ENCODE peak calls at places on chromosomes 7 and 10, in seven cellular contexts. X is HepG2, T is SK-N-SH, W is K562, K is GM12878, U is GM12892, C is H1. B is an unnamed sample.

GRCh38 chr10:89242340-89242680 is 9.3 kb downstream of the LIPA start:
- DNase-seq in X (peak; percentile 57), T (no peak), W (no peak), K (no peak), U (no peak), C (no peak), B (no peak)

GRCh38 chr7:125112741-125113309 is 183.2 kb upstream of the POT1 start:
- DNase-seq in X (no peak), T (no peak), W (no peak), K (no peak), U (no peak), C (no peak), B (no peak)

GRCh38 chr10:133481086-133481643 is 27.4 kb downstream of the SCART1 start:
- DNase-seq in X (no peak), T (peak; percentile 3), W (peak; percentile 5), K (no peak), U (no peak), C (no peak), B (no peak)

GRCh38 chr10:89837173-89838001 is 136.0 kb downstream of the KIF20B start:
- DNase-seq in X (no peak), T (peak; percentile 45), W (no peak), K (no peak), U (peak; percentile 16), C (no peak), B (peak; percentile 38)

GRCh38 chr7:128427289-128427891 is 17.6 kb upstream of the IMPDH1 start:
- DNase-seq in X (peak; percentile 55), T (peak; percentile 65), W (peak; percentile 55), K (no peak), U (no peak), C (no peak), B (no peak)

GRCh38 chr10:77949167-77949566 is 22.6 kb upstream of the DLG5 start:
- DNase-seq in X (no peak), T (no peak), W (no peak), K (no peak), U (no peak), C (peak; percentile 82), B (no peak)

GRCh38 chr10:94349327-94349726 is 13.4 kb downstream of the NOC3L start:
- DNase-seq in X (no peak), T (no peak), W (no peak), K (no peak), U (no peak), C (no peak), B (no peak)

GRCh38 chr10:93468532-93469213 is 13.5 kb downstream of the MYOF start:
- DNase-seq in X (peak; percentile 25), T (no peak), W (no peak), K (no peak), U (no peak), C (no peak), B (no peak)

GRCh38 chr10:3775671-3776551 is 9.1 kb downstream of the KLF6 start:
- DNase-seq in X (no peak), T (no peak), W (no peak), K (no peak), U (no peak), C (no peak), B (no peak)

GRCh38 chr10:22652988-22653431 is 61.4 kb downstream of the PIP4K2A start:
- DNase-seq in X (no peak), T (no peak), W (no peak), K (no peak), U (no peak), C (no peak), B (no peak)

GRCh38 chr10:44008917-44009620 is 360.4 kb upstream of the ZNF32 start:
- DNase-seq in X (no peak), T (no peak), W (no peak), K (peak; percentile 36), U (no peak), C (no peak), B (no peak)

GRCh38 chr7:139775829-139776266 is 1.9 kb downstream of the HIPK2 start:
- DNase-seq in X (peak; percentile 69), T (peak; percentile 80), W (peak; percentile 68), K (peak; percentile 44), U (peak; percentile 28), C (no peak), B (peak; percentile 35)

GRCh38 chr10:42960491-42961155 is 116.2 kb upstream of the RET start:
- DNase-seq in X (no peak), T (no peak), W (no peak), K (no peak), U (no peak), C (no peak), B (no peak)

GRCh38 chr10:63465293-63466167 is at the start of gene JMJD1C:
- DNase-seq in X (peak; percentile 62), T (peak; percentile 91), W (peak; percentile 82), K (no peak), U (peak; percentile 54), C (peak; percentile 63), B (peak; percentile 58)

GRCh38 chr7:25611196-25611595 is 382.9 kb upstream of the NPVF start:
- DNase-seq in X (no peak), T (no peak), W (no peak), K (no peak), U (no peak), C (no peak), B (no peak)

GRCh38 chr7:33563010-33563409 is 342.3 kb upstream of the BMPER start:
- DNase-seq in X (no peak), T (no peak), W (no peak), K (no peak), U (no peak), C (no peak), B (no peak)

GRCh38 chr7:50812847-50813475 is 30.3 kb upstream of the GRB10 start:
- DNase-seq in X (peak; percentile 28), T (no peak), W (no peak), K (no peak), U (no peak), C (no peak), B (no peak)

DNA sequence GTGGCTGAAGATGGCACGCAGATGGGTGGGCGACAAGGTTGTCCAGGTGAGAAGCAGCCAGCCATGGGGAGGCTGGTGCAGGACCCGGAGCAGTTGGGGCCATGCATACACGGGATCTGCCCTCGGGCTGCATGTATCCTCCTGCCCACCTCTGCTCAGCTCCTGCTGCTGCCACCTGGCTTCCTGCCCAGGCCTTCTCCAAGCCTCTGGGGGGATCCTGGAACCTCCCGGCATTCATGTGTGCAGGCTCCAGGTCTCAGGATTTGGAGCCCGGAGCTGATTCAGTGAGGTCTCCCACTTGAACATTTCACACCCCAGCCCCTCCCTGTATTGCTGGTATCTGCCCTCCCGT is 27.0 kb downstream of the PDGFA start:
- DNase-seq in X (no peak), T (no peak), W (no peak), K (no peak), U (no peak), C (no peak), B (no peak)
- TF ChIP-seq TAF1 in X (no peak), T (no peak), W (no peak), K (no peak), U (no peak), C (no peak), B (no peak)

GRCh38 chr7:7553386-7553785 is 13.3 kb upstream of the MIOS start:
- DNase-seq in X (no peak), T (no peak), W (no peak), K (no peak), U (no peak), C (no peak), B (no peak)
- TF ChIP-seq POLR2AphosphoS5 in X (no peak), T (no peak), W (no peak), K (no peak), U (no peak), C (no peak), B (no peak)

DNA sequence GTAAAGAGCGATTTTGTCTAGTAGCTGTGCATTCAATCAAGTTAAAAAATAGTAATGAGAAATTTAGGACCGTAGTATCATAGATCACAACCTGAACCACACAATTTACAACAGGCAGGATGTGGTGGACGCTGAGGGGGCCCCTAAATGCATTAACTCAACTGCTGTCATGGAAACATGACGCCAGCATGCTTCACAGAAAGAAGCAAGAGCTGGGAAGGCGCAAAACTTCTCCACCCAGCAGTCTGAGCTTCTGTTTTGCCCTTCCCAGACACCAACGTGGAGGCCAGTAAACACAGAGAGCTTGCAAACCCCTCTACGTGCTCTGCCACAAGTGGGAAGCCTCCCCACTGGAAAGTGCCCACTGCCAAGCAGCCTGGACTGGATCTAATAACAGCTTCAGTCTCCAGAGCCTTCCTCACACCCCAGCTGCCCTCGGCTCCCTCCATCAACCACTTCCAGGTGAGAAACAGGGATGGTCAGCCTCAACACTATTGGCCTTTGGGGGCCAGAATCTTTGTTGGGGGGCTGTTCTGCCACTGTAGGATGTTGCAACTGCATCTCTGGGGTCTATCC is 151.8 kb downstream of the SFMBT2 start:
- DNase-seq in X (no peak), T (peak; percentile 41), W (no peak), K (no peak), U (no peak), C (no peak), B (peak; percentile 39)
- TF ChIP-seq TAF1 in X (no peak), T (no peak), W (no peak), K (no peak), U (no peak), C (no peak), B (no peak)

GRCh38 chr7:44769381-44770209 is 20.9 kb downstream of the ZMIZ2 start:
- DNase-seq in X (no peak), T (no peak), W (no peak), K (peak; percentile 80), U (no peak), C (no peak), B (no peak)
- TF ChIP-seq POLR2AphosphoS5 in X (no peak), T (peak; percentile 18), W (no peak), K (no peak), U (no peak), C (no peak), B (no peak)

DNA sequence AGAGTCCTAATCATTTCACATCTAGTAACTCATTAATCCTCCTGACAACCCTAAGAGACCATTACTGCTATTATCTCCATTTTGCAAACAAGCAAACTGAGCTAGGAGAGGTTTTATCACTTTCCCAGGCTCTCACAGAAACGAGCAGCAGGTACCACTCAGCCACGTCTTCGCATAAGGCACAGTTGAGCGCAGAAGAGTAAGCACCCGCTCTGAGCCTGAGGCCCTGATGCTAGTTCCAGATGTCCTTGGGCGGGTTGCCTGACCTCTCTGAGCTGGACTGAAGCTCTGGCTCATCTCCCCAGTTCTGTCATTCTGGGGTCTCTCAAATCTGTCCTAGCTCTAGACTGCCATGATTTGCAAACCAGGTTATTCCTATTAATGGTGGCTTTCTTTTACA is 72.6 kb upstream of the FRMD4A start:
- DNase-seq in X (no peak), T (no peak), W (no peak), K (no peak), U (no peak), C (no peak), B (no peak)
- TF ChIP-seq TAF1 in X (no peak), T (no peak), W (no peak), K (no peak), U (no peak), C (no peak), B (no peak)

B was measured in GM12891.